ENCODE peak calls at places on chromosomes 4 and X, in nine cellular contexts. One of them, this sample, is unnamed.
A peak's percentile ranks its signal among the peaks of the same experiment; 100 is the strongest.

GRCh38 chrX:153700967-153701366 is 13.2 kb downstream of the SLC6A8 start:
- DNase-seq in stimulated activated CD4-positive, alpha-beta T cell treated with anti-CD3 and anti-CD28 coated beads, Interleukin-4, amount 100 ng/mL, for 48 hours: no peak
- DNase-seq in stimulated activated CD8-positive, alpha-beta memory T cell treated with anti-CD3 and anti-CD28 coated beads, Interleukin-2, amount 100 ng/mL, for 1 hour: no peak
- DNase-seq in HS-5: no peak
- DNase-seq in EL: no peak
- DNase-seq in MG63: no peak
- DNase-seq in mucosa of descending colon: no peak
- DNase-seq in MM.1S: no peak
- DNase-seq in effector CD8-positive, alpha-beta T cell: no peak
- DNase-seq in this sample: no peak

GRCh38 chr4:53541577-53542206 is 49.6 kb downstream of the LNX1 start:
- DNase-seq in stimulated activated CD4-positive, alpha-beta T cell treated with anti-CD3 and anti-CD28 coated beads, Interleukin-4, amount 100 ng/mL, for 48 hours: no peak
- DNase-seq in effector CD8-positive, alpha-beta T cell: no peak
- DNase-seq in MG63: peak; percentile 51
- DNase-seq in HS-5: peak; percentile 88
- DNase-seq in mucosa of descending colon: no peak
- DNase-seq in EL: peak; percentile 79
- DNase-seq in MM.1S: no peak
- DNase-seq in stimulated activated CD8-positive, alpha-beta memory T cell treated with anti-CD3 and anti-CD28 coated beads, Interleukin-2, amount 100 ng/mL, for 1 hour: no peak
- DNase-seq in this sample: no peak

GRCh38 chrX:4710618-4711433 is 997.4 kb upstream of the PRKX start:
- DNase-seq in HS-5: no peak
- DNase-seq in stimulated activated CD4-positive, alpha-beta T cell treated with anti-CD3 and anti-CD28 coated beads, Interleukin-4, amount 100 ng/mL, for 48 hours: no peak
- DNase-seq in stimulated activated CD8-positive, alpha-beta memory T cell treated with anti-CD3 and anti-CD28 coated beads, Interleukin-2, amount 100 ng/mL, for 1 hour: no peak
- DNase-seq in MG63: no peak
- DNase-seq in MM.1S: no peak
- DNase-seq in EL: no peak
- DNase-seq in mucosa of descending colon: no peak
- DNase-seq in effector CD8-positive, alpha-beta T cell: no peak
- DNase-seq in this sample: no peak

GRCh38 chrX:70998402-70999027 is 67.6 kb upstream of the SLC7A3 start:
- DNase-seq in effector CD8-positive, alpha-beta T cell: peak; percentile 0
- DNase-seq in mucosa of descending colon: peak; percentile 20
- DNase-seq in EL: peak; percentile 40
- DNase-seq in stimulated activated CD8-positive, alpha-beta memory T cell treated with anti-CD3 and anti-CD28 coated beads, Interleukin-2, amount 100 ng/mL, for 1 hour: no peak
- DNase-seq in stimulated activated CD4-positive, alpha-beta T cell treated with anti-CD3 and anti-CD28 coated beads, Interleukin-4, amount 100 ng/mL, for 48 hours: no peak
- DNase-seq in MG63: no peak
- DNase-seq in MM.1S: no peak
- DNase-seq in HS-5: no peak
- DNase-seq in this sample: no peak

GRCh38 chrX:130805906-130806305 is 97.1 kb downstream of the ENOX2 start:
- DNase-seq in EL: no peak
- DNase-seq in HS-5: no peak
- DNase-seq in MM.1S: no peak
- DNase-seq in stimulated activated CD8-positive, alpha-beta memory T cell treated with anti-CD3 and anti-CD28 coated beads, Interleukin-2, amount 100 ng/mL, for 1 hour: no peak
- DNase-seq in MG63: no peak
- DNase-seq in effector CD8-positive, alpha-beta T cell: no peak
- DNase-seq in stimulated activated CD4-positive, alpha-beta T cell treated with anti-CD3 and anti-CD28 coated beads, Interleukin-4, amount 100 ng/mL, for 48 hours: no peak
- DNase-seq in mucosa of descending colon: no peak
- DNase-seq in this sample: no peak

GRCh38 chr4:56655627-56656345 is 25.3 kb downstream of the HOPX start:
- DNase-seq in effector CD8-positive, alpha-beta T cell: no peak
- DNase-seq in HS-5: no peak
- DNase-seq in mucosa of descending colon: no peak
- DNase-seq in MG63: peak; percentile 10
- DNase-seq in stimulated activated CD4-positive, alpha-beta T cell treated with anti-CD3 and anti-CD28 coated beads, Interleukin-4, amount 100 ng/mL, for 48 hours: no peak
- DNase-seq in EL: no peak
- DNase-seq in stimulated activated CD8-positive, alpha-beta memory T cell treated with anti-CD3 and anti-CD28 coated beads, Interleukin-2, amount 100 ng/mL, for 1 hour: no peak
- DNase-seq in MM.1S: no peak
- DNase-seq in this sample: peak; percentile 44

GRCh38 chrX:104112326-104112951 is at the start of gene ZCCHC18:
- DNase-seq in MM.1S: peak; percentile 68
- DNase-seq in HS-5: no peak
- DNase-seq in stimulated activated CD8-positive, alpha-beta memory T cell treated with anti-CD3 and anti-CD28 coated beads, Interleukin-2, amount 100 ng/mL, for 1 hour: no peak
- DNase-seq in EL: peak; percentile 58
- DNase-seq in MG63: peak; percentile 48
- DNase-seq in effector CD8-positive, alpha-beta T cell: peak; percentile 11
- DNase-seq in mucosa of descending colon: peak; percentile 15
- DNase-seq in stimulated activated CD4-positive, alpha-beta T cell treated with anti-CD3 and anti-CD28 coated beads, Interleukin-4, amount 100 ng/mL, for 48 hours: peak; percentile 11
- DNase-seq in this sample: peak; percentile 84

GRCh38 chr4:123484291-123484926 is 87.8 kb downstream of the SPRY1 start:
- DNase-seq in mucosa of descending colon: no peak
- DNase-seq in effector CD8-positive, alpha-beta T cell: no peak
- DNase-seq in MM.1S: no peak
- DNase-seq in stimulated activated CD4-positive, alpha-beta T cell treated with anti-CD3 and anti-CD28 coated beads, Interleukin-4, amount 100 ng/mL, for 48 hours: no peak
- DNase-seq in HS-5: no peak
- DNase-seq in stimulated activated CD8-positive, alpha-beta memory T cell treated with anti-CD3 and anti-CD28 coated beads, Interleukin-2, amount 100 ng/mL, for 1 hour: no peak
- DNase-seq in MG63: no peak
- DNase-seq in EL: no peak
- DNase-seq in this sample: no peak

GRCh38 chrX:114611018-114611619 is 27.2 kb downstream of the HTR2C start:
- DNase-seq in effector CD8-positive, alpha-beta T cell: no peak
- DNase-seq in mucosa of descending colon: peak; percentile 40
- DNase-seq in stimulated activated CD8-positive, alpha-beta memory T cell treated with anti-CD3 and anti-CD28 coated beads, Interleukin-2, amount 100 ng/mL, for 1 hour: no peak
- DNase-seq in HS-5: no peak
- DNase-seq in MG63: no peak
- DNase-seq in MM.1S: peak; percentile 68
- DNase-seq in EL: peak; percentile 13
- DNase-seq in stimulated activated CD4-positive, alpha-beta T cell treated with anti-CD3 and anti-CD28 coated beads, Interleukin-4, amount 100 ng/mL, for 48 hours: peak; percentile 8
- DNase-seq in this sample: peak; percentile 57

GRCh38 chr4:141352775-141353544 is 132.3 kb downstream of the ZNF330 start:
- DNase-seq in MG63: peak; percentile 36
- DNase-seq in HS-5: peak; percentile 56
- DNase-seq in mucosa of descending colon: no peak
- DNase-seq in stimulated activated CD8-positive, alpha-beta memory T cell treated with anti-CD3 and anti-CD28 coated beads, Interleukin-2, amount 100 ng/mL, for 1 hour: no peak
- DNase-seq in stimulated activated CD4-positive, alpha-beta T cell treated with anti-CD3 and anti-CD28 coated beads, Interleukin-4, amount 100 ng/mL, for 48 hours: no peak
- DNase-seq in effector CD8-positive, alpha-beta T cell: no peak
- DNase-seq in MM.1S: no peak
- DNase-seq in EL: peak; percentile 85
- DNase-seq in this sample: no peak

GRCh38 chrX:1450381-1451161 is 2.1 kb downstream of the ASMTL start:
- DNase-seq in effector CD8-positive, alpha-beta T cell: no peak
- DNase-seq in MM.1S: no peak
- DNase-seq in mucosa of descending colon: peak; percentile 24
- DNase-seq in EL: no peak
- DNase-seq in MG63: no peak
- DNase-seq in stimulated activated CD4-positive, alpha-beta T cell treated with anti-CD3 and anti-CD28 coated beads, Interleukin-4, amount 100 ng/mL, for 48 hours: no peak
- DNase-seq in HS-5: no peak
- DNase-seq in stimulated activated CD8-positive, alpha-beta memory T cell treated with anti-CD3 and anti-CD28 coated beads, Interleukin-2, amount 100 ng/mL, for 1 hour: no peak
- DNase-seq in this sample: no peak

GRCh38 chr4:184889683-184890082 is 63.9 kb upstream of the ACSL1 start:
- DNase-seq in HS-5: no peak
- DNase-seq in stimulated activated CD4-positive, alpha-beta T cell treated with anti-CD3 and anti-CD28 coated beads, Interleukin-4, amount 100 ng/mL, for 48 hours: no peak
- DNase-seq in effector CD8-positive, alpha-beta T cell: no peak
- DNase-seq in stimulated activated CD8-positive, alpha-beta memory T cell treated with anti-CD3 and anti-CD28 coated beads, Interleukin-2, amount 100 ng/mL, for 1 hour: no peak
- DNase-seq in mucosa of descending colon: no peak
- DNase-seq in EL: no peak
- DNase-seq in MG63: no peak
- DNase-seq in MM.1S: no peak
- DNase-seq in this sample: no peak

GRCh38 chr4:24471623-24472510 is 112.5 kb downstream of the DHX15 start:
- DNase-seq in HS-5: no peak
- DNase-seq in stimulated activated CD4-positive, alpha-beta T cell treated with anti-CD3 and anti-CD28 coated beads, Interleukin-4, amount 100 ng/mL, for 48 hours: no peak
- DNase-seq in effector CD8-positive, alpha-beta T cell: no peak
- DNase-seq in MM.1S: no peak
- DNase-seq in mucosa of descending colon: peak; percentile 12
- DNase-seq in stimulated activated CD8-positive, alpha-beta memory T cell treated with anti-CD3 and anti-CD28 coated beads, Interleukin-2, amount 100 ng/mL, for 1 hour: no peak
- DNase-seq in MG63: no peak
- DNase-seq in EL: peak; percentile 24
- DNase-seq in this sample: no peak

GRCh38 chr4:143085224-143085623 is 99.5 kb upstream of the USP38 start:
- DNase-seq in effector CD8-positive, alpha-beta T cell: no peak
- DNase-seq in MM.1S: no peak
- DNase-seq in MG63: no peak
- DNase-seq in mucosa of descending colon: no peak
- DNase-seq in EL: peak; percentile 6
- DNase-seq in stimulated activated CD4-positive, alpha-beta T cell treated with anti-CD3 and anti-CD28 coated beads, Interleukin-4, amount 100 ng/mL, for 48 hours: no peak
- DNase-seq in stimulated activated CD8-positive, alpha-beta memory T cell treated with anti-CD3 and anti-CD28 coated beads, Interleukin-2, amount 100 ng/mL, for 1 hour: no peak
- DNase-seq in HS-5: no peak
- DNase-seq in this sample: no peak

GRCh38 chr4:8589831-8590545 is 2.6 kb upstream of the CPZ start:
- DNase-seq in stimulated activated CD4-positive, alpha-beta T cell treated with anti-CD3 and anti-CD28 coated beads, Interleukin-4, amount 100 ng/mL, for 48 hours: no peak
- DNase-seq in EL: peak; percentile 83
- DNase-seq in MM.1S: no peak
- DNase-seq in HS-5: no peak
- DNase-seq in stimulated activated CD8-positive, alpha-beta memory T cell treated with anti-CD3 and anti-CD28 coated beads, Interleukin-2, amount 100 ng/mL, for 1 hour: no peak
- DNase-seq in effector CD8-positive, alpha-beta T cell: no peak
- DNase-seq in MG63: peak; percentile 77
- DNase-seq in mucosa of descending colon: no peak
- DNase-seq in this sample: no peak

GRCh38 chrX:107700317-107700774 is 72.0 kb downstream of the PRPS1 start:
- DNase-seq in MM.1S: no peak
- DNase-seq in stimulated activated CD8-positive, alpha-beta memory T cell treated with anti-CD3 and anti-CD28 coated beads, Interleukin-2, amount 100 ng/mL, for 1 hour: no peak
- DNase-seq in EL: no peak
- DNase-seq in MG63: no peak
- DNase-seq in stimulated activated CD4-positive, alpha-beta T cell treated with anti-CD3 and anti-CD28 coated beads, Interleukin-4, amount 100 ng/mL, for 48 hours: no peak
- DNase-seq in mucosa of descending colon: no peak
- DNase-seq in HS-5: no peak
- DNase-seq in effector CD8-positive, alpha-beta T cell: no peak
- DNase-seq in this sample: peak; percentile 65

GRCh38 chr4:88275949-88276515 is 8.3 kb downstream of the PPM1K start:
- DNase-seq in EL: peak; percentile 52
- DNase-seq in effector CD8-positive, alpha-beta T cell: no peak
- DNase-seq in MG63: no peak
- DNase-seq in stimulated activated CD8-positive, alpha-beta memory T cell treated with anti-CD3 and anti-CD28 coated beads, Interleukin-2, amount 100 ng/mL, for 1 hour: no peak
- DNase-seq in mucosa of descending colon: no peak
- DNase-seq in MM.1S: no peak
- DNase-seq in stimulated activated CD4-positive, alpha-beta T cell treated with anti-CD3 and anti-CD28 coated beads, Interleukin-4, amount 100 ng/mL, for 48 hours: no peak
- DNase-seq in HS-5: no peak
- DNase-seq in this sample: no peak

GRCh38 chr4:155552180-155552579 is 114.5 kb upstream of the GUCY1A1 start:
- DNase-seq in MG63: no peak
- DNase-seq in HS-5: no peak
- DNase-seq in MM.1S: no peak
- DNase-seq in stimulated activated CD4-positive, alpha-beta T cell treated with anti-CD3 and anti-CD28 coated beads, Interleukin-4, amount 100 ng/mL, for 48 hours: no peak
- DNase-seq in stimulated activated CD8-positive, alpha-beta memory T cell treated with anti-CD3 and anti-CD28 coated beads, Interleukin-2, amount 100 ng/mL, for 1 hour: no peak
- DNase-seq in mucosa of descending colon: no peak
- DNase-seq in effector CD8-positive, alpha-beta T cell: no peak
- DNase-seq in EL: peak; percentile 73
- DNase-seq in this sample: no peak

GRCh38 chr4:100797791-100798190 is 280.0 kb upstream of the EMCN start:
- DNase-seq in stimulated activated CD4-positive, alpha-beta T cell treated with anti-CD3 and anti-CD28 coated beads, Interleukin-4, amount 100 ng/mL, for 48 hours: no peak
- DNase-seq in stimulated activated CD8-positive, alpha-beta memory T cell treated with anti-CD3 and anti-CD28 coated beads, Interleukin-2, amount 100 ng/mL, for 1 hour: no peak
- DNase-seq in MM.1S: no peak
- DNase-seq in mucosa of descending colon: no peak
- DNase-seq in effector CD8-positive, alpha-beta T cell: no peak
- DNase-seq in EL: no peak
- DNase-seq in HS-5: no peak
- DNase-seq in MG63: no peak
- DNase-seq in this sample: no peak

GRCh38 chrX:47169726-47170515 is 23.7 kb upstream of the UBA1 start:
- DNase-seq in stimulated activated CD8-positive, alpha-beta memory T cell treated with anti-CD3 and anti-CD28 coated beads, Interleukin-2, amount 100 ng/mL, for 1 hour: no peak
- DNase-seq in EL: peak; percentile 6
- DNase-seq in stimulated activated CD4-positive, alpha-beta T cell treated with anti-CD3 and anti-CD28 coated beads, Interleukin-4, amount 100 ng/mL, for 48 hours: no peak
- DNase-seq in effector CD8-positive, alpha-beta T cell: no peak
- DNase-seq in MG63: peak; percentile 43
- DNase-seq in MM.1S: no peak
- DNase-seq in HS-5: no peak
- DNase-seq in mucosa of descending colon: no peak
- DNase-seq in this sample: no peak

GRCh38 chrX:140050906-140051305 is 85.6 kb upstream of the CXorf66 start:
- DNase-seq in EL: peak; percentile 0
- DNase-seq in MG63: no peak
- DNase-seq in stimulated activated CD4-positive, alpha-beta T cell treated with anti-CD3 and anti-CD28 coated beads, Interleukin-4, amount 100 ng/mL, for 48 hours: no peak
- DNase-seq in mucosa of descending colon: no peak
- DNase-seq in MM.1S: peak; percentile 12
- DNase-seq in effector CD8-positive, alpha-beta T cell: no peak
- DNase-seq in stimulated activated CD8-positive, alpha-beta memory T cell treated with anti-CD3 and anti-CD28 coated beads, Interleukin-2, amount 100 ng/mL, for 1 hour: no peak
- DNase-seq in HS-5: no peak
- DNase-seq in this sample: no peak

GRCh38 chr4:171813195-171813955 is at the start of gene GALNTL6:
- DNase-seq in effector CD8-positive, alpha-beta T cell: no peak
- DNase-seq in MM.1S: no peak
- DNase-seq in stimulated activated CD8-positive, alpha-beta memory T cell treated with anti-CD3 and anti-CD28 coated beads, Interleukin-2, amount 100 ng/mL, for 1 hour: no peak
- DNase-seq in EL: no peak
- DNase-seq in MG63: no peak
- DNase-seq in HS-5: peak; percentile 19
- DNase-seq in mucosa of descending colon: no peak
- DNase-seq in stimulated activated CD4-positive, alpha-beta T cell treated with anti-CD3 and anti-CD28 coated beads, Interleukin-4, amount 100 ng/mL, for 48 hours: no peak
- DNase-seq in this sample: peak; percentile 54

GRCh38 chrX:22351966-22352365 is 79.3 kb downstream of the CBLL2 start:
- DNase-seq in EL: no peak
- DNase-seq in effector CD8-positive, alpha-beta T cell: no peak
- DNase-seq in stimulated activated CD4-positive, alpha-beta T cell treated with anti-CD3 and anti-CD28 coated beads, Interleukin-4, amount 100 ng/mL, for 48 hours: no peak
- DNase-seq in MG63: no peak
- DNase-seq in MM.1S: no peak
- DNase-seq in stimulated activated CD8-positive, alpha-beta memory T cell treated with anti-CD3 and anti-CD28 coated beads, Interleukin-2, amount 100 ng/mL, for 1 hour: no peak
- DNase-seq in mucosa of descending colon: no peak
- DNase-seq in HS-5: no peak
- DNase-seq in this sample: no peak

GRCh38 chr4:73453701-73454005 is 17.6 kb downstream of the AFP start:
- DNase-seq in mucosa of descending colon: no peak
- DNase-seq in stimulated activated CD8-positive, alpha-beta memory T cell treated with anti-CD3 and anti-CD28 coated beads, Interleukin-2, amount 100 ng/mL, for 1 hour: no peak
- DNase-seq in EL: no peak
- DNase-seq in stimulated activated CD4-positive, alpha-beta T cell treated with anti-CD3 and anti-CD28 coated beads, Interleukin-4, amount 100 ng/mL, for 48 hours: no peak
- DNase-seq in MG63: no peak
- DNase-seq in MM.1S: no peak
- DNase-seq in effector CD8-positive, alpha-beta T cell: no peak
- DNase-seq in HS-5: no peak
- DNase-seq in this sample: no peak

GRCh38 chrX:39633293-39633692 is 464.5 kb downstream of the BCOR start:
- DNase-seq in stimulated activated CD8-positive, alpha-beta memory T cell treated with anti-CD3 and anti-CD28 coated beads, Interleukin-2, amount 100 ng/mL, for 1 hour: no peak
- DNase-seq in EL: peak; percentile 52
- DNase-seq in stimulated activated CD4-positive, alpha-beta T cell treated with anti-CD3 and anti-CD28 coated beads, Interleukin-4, amount 100 ng/mL, for 48 hours: no peak
- DNase-seq in MM.1S: no peak
- DNase-seq in effector CD8-positive, alpha-beta T cell: no peak
- DNase-seq in MG63: no peak
- DNase-seq in mucosa of descending colon: no peak
- DNase-seq in HS-5: no peak
- DNase-seq in this sample: no peak

GRCh38 chr4:147639388-147639787 is 22.2 kb downstream of the TMEM184C start:
- DNase-seq in MG63: no peak
- DNase-seq in effector CD8-positive, alpha-beta T cell: no peak
- DNase-seq in stimulated activated CD4-positive, alpha-beta T cell treated with anti-CD3 and anti-CD28 coated beads, Interleukin-4, amount 100 ng/mL, for 48 hours: no peak
- DNase-seq in HS-5: no peak
- DNase-seq in mucosa of descending colon: no peak
- DNase-seq in EL: no peak
- DNase-seq in MM.1S: no peak
- DNase-seq in stimulated activated CD8-positive, alpha-beta memory T cell treated with anti-CD3 and anti-CD28 coated beads, Interleukin-2, amount 100 ng/mL, for 1 hour: no peak
- DNase-seq in this sample: no peak

GRCh38 chr4:16442296-16442695 is 216.0 kb upstream of the TAPT1 start:
- DNase-seq in EL: no peak
- DNase-seq in mucosa of descending colon: no peak
- DNase-seq in HS-5: no peak
- DNase-seq in effector CD8-positive, alpha-beta T cell: no peak
- DNase-seq in MM.1S: no peak
- DNase-seq in stimulated activated CD4-positive, alpha-beta T cell treated with anti-CD3 and anti-CD28 coated beads, Interleukin-4, amount 100 ng/mL, for 48 hours: no peak
- DNase-seq in MG63: no peak
- DNase-seq in stimulated activated CD8-positive, alpha-beta memory T cell treated with anti-CD3 and anti-CD28 coated beads, Interleukin-2, amount 100 ng/mL, for 1 hour: no peak
- DNase-seq in this sample: no peak

This sample was measured in HEK293T.